ENCODE peak calls at places on chromosomes 11 and 22, in six cellular contexts. S is ovary, F is H9, X is fibroblast of lung, L is AML-193, O is AG04449. N is an unnamed sample.

GRCh38 chr11:970319-970871 is 44.7 kb downstream of the AP2A2 start:
- DNase-seq in F (no peak), O (no peak), X (no peak), L (no peak), S (no peak), N (no peak)

GRCh38 chr11:629237-629583 is 2.2 kb upstream of the SCT start:
- DNase-seq in S (no peak), F (no peak), X (no peak), O (no peak), L (no peak), N (no peak)

GRCh38 chr11:4156571-4156970 is 62.0 kb downstream of the RRM1 start:
- DNase-seq in L (no peak), O (no peak), F (no peak), S (no peak), X (no peak), N (no peak)

GRCh38 chr22:25736378-25737011 is 5.5 kb upstream of the MYO18B start:
- DNase-seq in L (no peak), S (no peak), F (no peak), O (no peak), X (no peak), N (no peak)

GRCh38 chr22:28018461-28018927 is 99.4 kb upstream of the PITPNB start:
- DNase-seq in S (peak), O (no peak), X (no peak), L (no peak), F (no peak), N (no peak)

GRCh38 chr22:43345761-43346261 is 2.6 kb upstream of the SCUBE1 start:
- DNase-seq in L (peak), O (no peak), F (no peak), X (no peak), S (no peak), N (no peak)

GRCh38 chr22:32204856-32205722 is at the start of gene RFPL2:
- DNase-seq in F (peak), L (no peak), X (no peak), O (no peak), S (no peak), N (no peak)

GRCh38 chr11:82831364-82831763 is 68.9 kb downstream of the PRCP start:
- DNase-seq in S (no peak), F (no peak), O (no peak), L (no peak), X (no peak), N (no peak)

GRCh38 chr11:13313005-13313819 is 35.6 kb downstream of the BMAL1 start:
- DNase-seq in F (no peak), X (no peak), O (no peak), S (no peak), L (no peak), N (no peak)

GRCh38 chr22:30566125-30566524 is 8.3 kb downstream of the GAL3ST1 start:
- DNase-seq in O (no peak), F (no peak), X (no peak), L (no peak), S (no peak), N (no peak)

N was measured in fibroblast of gingiva.